ENCODE peak calls at places on chromosomes 4 and X, in eight cellular contexts. One of them, this sample, is unnamed.

GRCh38 chr4:16641971-16642370 is 256.5 kb downstream of the LDB2 start:
- DNase-seq in heart left ventricle: no peak
- DNase-seq in SK-N-DZ: no peak
- DNase-seq in lung: no peak
- DNase-seq in GM20000: no peak
- DNase-seq in astrocyte: peak; percentile 71
- DNase-seq in neural crest cell: no peak
- DNase-seq in activated T-cell treated with anti-CD3 and anti-CD28 coated beads for 4 hours: no peak
- DNase-seq in this sample: no peak

GRCh38 chr4:158496030-158496741 is 25.5 kb upstream of the RXFP1 start:
- DNase-seq in activated T-cell treated with anti-CD3 and anti-CD28 coated beads for 4 hours: no peak
- DNase-seq in lung: peak; percentile 35
- DNase-seq in SK-N-DZ: peak; percentile 1
- DNase-seq in astrocyte: no peak
- DNase-seq in heart left ventricle: peak; percentile 21
- DNase-seq in GM20000: peak; percentile 40
- DNase-seq in neural crest cell: peak; percentile 32
- DNase-seq in this sample: no peak

GRCh38 chr4:22237155-22237751 is 278.6 kb downstream of the ADGRA3 start:
- DNase-seq in astrocyte: no peak
- DNase-seq in SK-N-DZ: peak; percentile 38
- DNase-seq in heart left ventricle: no peak
- DNase-seq in activated T-cell treated with anti-CD3 and anti-CD28 coated beads for 4 hours: peak; percentile 5
- DNase-seq in lung: no peak
- DNase-seq in neural crest cell: peak; percentile 39
- DNase-seq in GM20000: no peak
- DNase-seq in this sample: no peak

GRCh38 chrX:124239324-124239723 is 93.1 kb upstream of the TEX13D start:
- DNase-seq in SK-N-DZ: no peak
- DNase-seq in lung: no peak
- DNase-seq in neural crest cell: no peak
- DNase-seq in heart left ventricle: no peak
- DNase-seq in GM20000: no peak
- DNase-seq in activated T-cell treated with anti-CD3 and anti-CD28 coated beads for 4 hours: no peak
- DNase-seq in astrocyte: no peak
- DNase-seq in this sample: no peak

GRCh38 chr4:5888222-5888701 is 4.6 kb downstream of the CRMP1 start:
- DNase-seq in lung: no peak
- DNase-seq in astrocyte: no peak
- DNase-seq in activated T-cell treated with anti-CD3 and anti-CD28 coated beads for 4 hours: no peak
- DNase-seq in heart left ventricle: peak; percentile 24
- DNase-seq in neural crest cell: peak; percentile 60
- DNase-seq in SK-N-DZ: peak; percentile 80
- DNase-seq in GM20000: peak; percentile 36
- DNase-seq in this sample: no peak

GRCh38 chrX:291411-291901 is 10.3 kb downstream of the PLCXD1 start:
- DNase-seq in astrocyte: no peak
- DNase-seq in heart left ventricle: peak; percentile 18
- DNase-seq in GM20000: no peak
- DNase-seq in neural crest cell: no peak
- DNase-seq in SK-N-DZ: no peak
- DNase-seq in lung: no peak
- DNase-seq in activated T-cell treated with anti-CD3 and anti-CD28 coated beads for 4 hours: no peak
- DNase-seq in this sample: no peak

GRCh38 chr4:106019771-106020170 is 124.5 kb downstream of the NPNT start:
- DNase-seq in activated T-cell treated with anti-CD3 and anti-CD28 coated beads for 4 hours: no peak
- DNase-seq in lung: no peak
- DNase-seq in heart left ventricle: no peak
- DNase-seq in astrocyte: peak; percentile 68
- DNase-seq in SK-N-DZ: no peak
- DNase-seq in neural crest cell: no peak
- DNase-seq in GM20000: no peak
- DNase-seq in this sample: no peak

GRCh38 chr4:176545886-176546285 is 226.1 kb downstream of the SPCS3 start:
- DNase-seq in GM20000: no peak
- DNase-seq in SK-N-DZ: no peak
- DNase-seq in astrocyte: no peak
- DNase-seq in lung: no peak
- DNase-seq in activated T-cell treated with anti-CD3 and anti-CD28 coated beads for 4 hours: no peak
- DNase-seq in heart left ventricle: no peak
- DNase-seq in neural crest cell: no peak
- DNase-seq in this sample: no peak

GRCh38 chr4:74934016-74934821 is 1.3 kb downstream of the PARM1 start:
- DNase-seq in activated T-cell treated with anti-CD3 and anti-CD28 coated beads for 4 hours: no peak
- DNase-seq in neural crest cell: peak; percentile 18
- DNase-seq in SK-N-DZ: peak; percentile 25
- DNase-seq in heart left ventricle: peak; percentile 22
- DNase-seq in GM20000: peak; percentile 27
- DNase-seq in lung: peak; percentile 64
- DNase-seq in astrocyte: peak; percentile 9
- DNase-seq in this sample: no peak

GRCh38 chr4:138835833-138836521 is 179.6 kb upstream of the NOCT start:
- DNase-seq in heart left ventricle: peak; percentile 67
- DNase-seq in GM20000: no peak
- DNase-seq in activated T-cell treated with anti-CD3 and anti-CD28 coated beads for 4 hours: no peak
- DNase-seq in astrocyte: peak; percentile 18
- DNase-seq in lung: no peak
- DNase-seq in SK-N-DZ: no peak
- DNase-seq in neural crest cell: no peak
- DNase-seq in this sample: no peak

GRCh38 chrX:17237146-17237545 is 137.9 kb upstream of the NHS start:
- DNase-seq in lung: no peak
- DNase-seq in activated T-cell treated with anti-CD3 and anti-CD28 coated beads for 4 hours: no peak
- DNase-seq in astrocyte: no peak
- DNase-seq in SK-N-DZ: no peak
- DNase-seq in GM20000: no peak
- DNase-seq in neural crest cell: no peak
- DNase-seq in heart left ventricle: no peak
- DNase-seq in this sample: no peak

GRCh38 chrX:37860731-37861130 is 13.4 kb upstream of the DYNLT3 start:
- DNase-seq in lung: no peak
- DNase-seq in activated T-cell treated with anti-CD3 and anti-CD28 coated beads for 4 hours: no peak
- DNase-seq in SK-N-DZ: no peak
- DNase-seq in neural crest cell: no peak
- DNase-seq in heart left ventricle: no peak
- DNase-seq in GM20000: no peak
- DNase-seq in astrocyte: peak; percentile 32
- DNase-seq in this sample: no peak

GRCh38 chr4:64581422-64581821 is 172.2 kb upstream of the TECRL start:
- DNase-seq in neural crest cell: no peak
- DNase-seq in GM20000: no peak
- DNase-seq in SK-N-DZ: no peak
- DNase-seq in heart left ventricle: no peak
- DNase-seq in lung: no peak
- DNase-seq in activated T-cell treated with anti-CD3 and anti-CD28 coated beads for 4 hours: no peak
- DNase-seq in astrocyte: peak; percentile 62
- DNase-seq in this sample: no peak

GRCh38 chr4:152679414-152680281 is at the start of gene TMEM154:
- DNase-seq in neural crest cell: peak; percentile 54
- DNase-seq in astrocyte: peak; percentile 81
- DNase-seq in heart left ventricle: peak; percentile 56
- DNase-seq in SK-N-DZ: peak; percentile 28
- DNase-seq in lung: peak; percentile 68
- DNase-seq in GM20000: peak; percentile 53
- DNase-seq in activated T-cell treated with anti-CD3 and anti-CD28 coated beads for 4 hours: peak; percentile 38
- DNase-seq in this sample: no peak

GRCh38 chrX:1416965-1417760 is 25.2 kb upstream of the SLC25A6 start:
- DNase-seq in GM20000: no peak
- DNase-seq in heart left ventricle: no peak
- DNase-seq in activated T-cell treated with anti-CD3 and anti-CD28 coated beads for 4 hours: no peak
- DNase-seq in astrocyte: no peak
- DNase-seq in SK-N-DZ: no peak
- DNase-seq in neural crest cell: no peak
- DNase-seq in lung: no peak
- DNase-seq in this sample: no peak

GRCh38 chr4:3136454-3136853 is 62.0 kb downstream of the HTT start:
- DNase-seq in SK-N-DZ: no peak
- DNase-seq in activated T-cell treated with anti-CD3 and anti-CD28 coated beads for 4 hours: no peak
- DNase-seq in lung: no peak
- DNase-seq in neural crest cell: no peak
- DNase-seq in astrocyte: no peak
- DNase-seq in GM20000: no peak
- DNase-seq in heart left ventricle: no peak
- DNase-seq in this sample: no peak

GRCh38 chr4:47222276-47222675 is 190.9 kb downstream of the GABRB1 start:
- DNase-seq in astrocyte: peak; percentile 17
- DNase-seq in heart left ventricle: no peak
- DNase-seq in activated T-cell treated with anti-CD3 and anti-CD28 coated beads for 4 hours: no peak
- DNase-seq in lung: no peak
- DNase-seq in SK-N-DZ: no peak
- DNase-seq in neural crest cell: no peak
- DNase-seq in GM20000: no peak
- DNase-seq in this sample: no peak

GRCh38 chr4:87235020-87235671 is 14.7 kb upstream of the KLHL8 start:
- DNase-seq in neural crest cell: no peak
- DNase-seq in lung: no peak
- DNase-seq in astrocyte: peak; percentile 13
- DNase-seq in GM20000: no peak
- DNase-seq in activated T-cell treated with anti-CD3 and anti-CD28 coated beads for 4 hours: no peak
- DNase-seq in SK-N-DZ: no peak
- DNase-seq in heart left ventricle: no peak
- DNase-seq in this sample: no peak

GRCh38 chr4:76987153-76987562 is 37.6 kb downstream of the SEPTIN11 start:
- DNase-seq in neural crest cell: no peak
- DNase-seq in astrocyte: peak; percentile 99
- DNase-seq in GM20000: no peak
- DNase-seq in SK-N-DZ: no peak
- DNase-seq in heart left ventricle: peak; percentile 34
- DNase-seq in activated T-cell treated with anti-CD3 and anti-CD28 coated beads for 4 hours: no peak
- DNase-seq in lung: no peak
- DNase-seq in this sample: no peak

GRCh38 chr4:180449395-180449956 is 1793.7 kb upstream of the TENM3 start:
- DNase-seq in SK-N-DZ: peak; percentile 52
- DNase-seq in GM20000: peak; percentile 18
- DNase-seq in lung: no peak
- DNase-seq in heart left ventricle: no peak
- DNase-seq in activated T-cell treated with anti-CD3 and anti-CD28 coated beads for 4 hours: no peak
- DNase-seq in neural crest cell: no peak
- DNase-seq in astrocyte: peak; percentile 37
- DNase-seq in this sample: peak; percentile 3

GRCh38 chrX:70331161-70331560 is 41.3 kb downstream of the KIF4A start:
- DNase-seq in GM20000: no peak
- DNase-seq in SK-N-DZ: no peak
- DNase-seq in astrocyte: peak; percentile 13
- DNase-seq in lung: no peak
- DNase-seq in heart left ventricle: no peak
- DNase-seq in activated T-cell treated with anti-CD3 and anti-CD28 coated beads for 4 hours: no peak
- DNase-seq in neural crest cell: no peak
- DNase-seq in this sample: no peak

GRCh38 chr4:3250438-3250955 is 1.5 kb downstream of the MSANTD1 start:
- DNase-seq in lung: peak; percentile 73
- DNase-seq in activated T-cell treated with anti-CD3 and anti-CD28 coated beads for 4 hours: no peak
- DNase-seq in GM20000: no peak
- DNase-seq in heart left ventricle: no peak
- DNase-seq in SK-N-DZ: peak; percentile 31
- DNase-seq in astrocyte: no peak
- DNase-seq in neural crest cell: no peak
- DNase-seq in this sample: no peak

GRCh38 chr4:19982556-19982955 is 269.1 kb upstream of the SLIT2 start:
- DNase-seq in astrocyte: peak; percentile 87
- DNase-seq in activated T-cell treated with anti-CD3 and anti-CD28 coated beads for 4 hours: no peak
- DNase-seq in SK-N-DZ: no peak
- DNase-seq in heart left ventricle: no peak
- DNase-seq in GM20000: no peak
- DNase-seq in neural crest cell: no peak
- DNase-seq in lung: no peak
- DNase-seq in this sample: no peak

GRCh38 chrX:13309631-13310030 is 10.2 kb downstream of the ATXN3L start:
- DNase-seq in GM20000: no peak
- DNase-seq in activated T-cell treated with anti-CD3 and anti-CD28 coated beads for 4 hours: no peak
- DNase-seq in astrocyte: peak; percentile 20
- DNase-seq in neural crest cell: no peak
- DNase-seq in heart left ventricle: no peak
- DNase-seq in SK-N-DZ: no peak
- DNase-seq in lung: no peak
- DNase-seq in this sample: no peak

GRCh38 chr4:39975488-39976089 is 2.1 kb downstream of the PDS5A start:
- DNase-seq in lung: no peak
- DNase-seq in astrocyte: peak; percentile 43
- DNase-seq in neural crest cell: no peak
- DNase-seq in heart left ventricle: no peak
- DNase-seq in activated T-cell treated with anti-CD3 and anti-CD28 coated beads for 4 hours: no peak
- DNase-seq in SK-N-DZ: no peak
- DNase-seq in GM20000: no peak
- DNase-seq in this sample: no peak

GRCh38 chrX:14051416-14051815 is 21.7 kb upstream of the GEMIN8 start:
- DNase-seq in astrocyte: no peak
- DNase-seq in lung: no peak
- DNase-seq in heart left ventricle: no peak
- DNase-seq in neural crest cell: no peak
- DNase-seq in SK-N-DZ: no peak
- DNase-seq in GM20000: no peak
- DNase-seq in activated T-cell treated with anti-CD3 and anti-CD28 coated beads for 4 hours: no peak
- DNase-seq in this sample: no peak

GRCh38 chr4:8643441-8643840 is 50.9 kb downstream of the CPZ start:
- DNase-seq in astrocyte: no peak
- DNase-seq in lung: no peak
- DNase-seq in GM20000: no peak
- DNase-seq in neural crest cell: no peak
- DNase-seq in activated T-cell treated with anti-CD3 and anti-CD28 coated beads for 4 hours: no peak
- DNase-seq in heart left ventricle: no peak
- DNase-seq in SK-N-DZ: no peak
- DNase-seq in this sample: no peak

GRCh38 chr4:52931238-52931637 is 69.1 kb downstream of the RASL11B start:
- DNase-seq in astrocyte: no peak
- DNase-seq in neural crest cell: no peak
- DNase-seq in activated T-cell treated with anti-CD3 and anti-CD28 coated beads for 4 hours: no peak
- DNase-seq in SK-N-DZ: no peak
- DNase-seq in GM20000: no peak
- DNase-seq in heart left ventricle: no peak
- DNase-seq in lung: no peak
- DNase-seq in this sample: no peak

GRCh38 chr4:114272226-114272625 is 292.8 kb upstream of the ARSJ start:
- DNase-seq in SK-N-DZ: no peak
- DNase-seq in neural crest cell: no peak
- DNase-seq in GM20000: no peak
- DNase-seq in lung: no peak
- DNase-seq in heart left ventricle: no peak
- DNase-seq in activated T-cell treated with anti-CD3 and anti-CD28 coated beads for 4 hours: no peak
- DNase-seq in astrocyte: peak; percentile 100
- DNase-seq in this sample: no peak

GRCh38 chr4:575281-576141 is 584 bp downstream of the TMEM271 start:
- DNase-seq in GM20000: peak; percentile 79
- DNase-seq in astrocyte: peak; percentile 71
- DNase-seq in activated T-cell treated with anti-CD3 and anti-CD28 coated beads for 4 hours: no peak
- DNase-seq in SK-N-DZ: no peak
- DNase-seq in lung: peak; percentile 39
- DNase-seq in neural crest cell: peak; percentile 50
- DNase-seq in heart left ventricle: peak; percentile 36
- DNase-seq in this sample: no peak

GRCh38 chrX:28120076-28120475 is 138.8 kb upstream of the DCAF8L1 start:
- DNase-seq in GM20000: no peak
- DNase-seq in activated T-cell treated with anti-CD3 and anti-CD28 coated beads for 4 hours: no peak
- DNase-seq in lung: no peak
- DNase-seq in neural crest cell: no peak
- DNase-seq in SK-N-DZ: no peak
- DNase-seq in heart left ventricle: no peak
- DNase-seq in astrocyte: no peak
- DNase-seq in this sample: no peak

GRCh38 chrX:12013220-12013619 is 125.1 kb upstream of the FRMPD4 start:
- DNase-seq in heart left ventricle: no peak
- DNase-seq in GM20000: no peak
- DNase-seq in neural crest cell: no peak
- DNase-seq in lung: no peak
- DNase-seq in activated T-cell treated with anti-CD3 and anti-CD28 coated beads for 4 hours: no peak
- DNase-seq in astrocyte: peak; percentile 72
- DNase-seq in SK-N-DZ: no peak
- DNase-seq in this sample: no peak

GRCh38 chr4:71878388-71878787 is 94.5 kb upstream of the GC start:
- DNase-seq in neural crest cell: no peak
- DNase-seq in astrocyte: no peak
- DNase-seq in SK-N-DZ: no peak
- DNase-seq in activated T-cell treated with anti-CD3 and anti-CD28 coated beads for 4 hours: no peak
- DNase-seq in lung: no peak
- DNase-seq in GM20000: no peak
- DNase-seq in heart left ventricle: no peak
- DNase-seq in this sample: no peak

GRCh38 chrX:140050906-140051305 is 85.6 kb upstream of the CXorf66 start:
- DNase-seq in activated T-cell treated with anti-CD3 and anti-CD28 coated beads for 4 hours: no peak
- DNase-seq in lung: no peak
- DNase-seq in heart left ventricle: no peak
- DNase-seq in SK-N-DZ: no peak
- DNase-seq in astrocyte: no peak
- DNase-seq in GM20000: no peak
- DNase-seq in neural crest cell: peak; percentile 14
- DNase-seq in this sample: no peak

This sample was measured in GM19239.